ENCODE peak calls at places on chromosome 18, in seven cellular contexts. S is IMR-90, C is mesendoderm, I is H9, M is H1, T is mesenchymal stem cell, Y is trophoblast cell. Z is an unnamed sample.

GRCh38 chr18:56645415-56646016 is 5.6 kb upstream of the WDR7 start:
- DNase-seq in T (no peak), Y (peak), I (no peak), S (no peak), M (no peak), C (peak), Z (no peak)

GRCh38 chr18:48991299-48992055 is 40.7 kb upstream of the SMAD7 start:
- DNase-seq in I (no peak), M (no peak), T (no peak), C (no peak), S (no peak), Y (peak), Z (no peak)

GRCh38 chr18:67475673-67476072 is 40.8 kb downstream of the DSEL start:
- DNase-seq in C (no peak), T (peak), Y (peak), I (no peak), S (peak), M (no peak), Z (no peak)

GRCh38 chr18:22165603-22166069 is 3.8 kb upstream of the GATA6 start:
- DNase-seq in C (no peak), Y (no peak), S (no peak), I (no peak), T (no peak), M (no peak), Z (no peak)

GRCh38 chr18:68583685-68584084 is 131.2 kb downstream of the TMX3 start:
- DNase-seq in I (no peak), S (no peak), M (no peak), T (no peak), Y (no peak), C (no peak), Z (no peak)

GRCh38 chr18:7482342-7482741 is 84.8 kb upstream of the PTPRM start:
- DNase-seq in T (no peak), I (no peak), Y (no peak), M (no peak), C (no peak), S (no peak), Z (no peak)

GRCh38 chr18:62584241-62585120 is 61.7 kb downstream of the ZCCHC2 start:
- DNase-seq in Y (peak), C (peak), T (peak), S (peak), I (peak), M (peak), Z (peak)

GRCh38 chr18:13216732-13217465 is 1.7 kb upstream of the LDLRAD4 start:
- DNase-seq in M (no peak), C (peak), T (peak), Y (peak), S (no peak), I (no peak), Z (peak)

GRCh38 chr18:32167980-32168379 is 21.9 kb upstream of the MEP1B start:
- DNase-seq in M (no peak), T (no peak), C (no peak), I (no peak), S (no peak), Y (peak), Z (no peak)

GRCh38 chr18:64403784-64404498 is 255.1 kb upstream of the LINC00305 start:
- DNase-seq in T (no peak), S (no peak), I (no peak), C (no peak), M (no peak), Y (no peak), Z (no peak)

GRCh38 chr18:6219116-6219717 is 195.5 kb downstream of the L3MBTL4 start:
- DNase-seq in M (peak), T (peak), Y (peak), C (peak), S (peak), I (peak), Z (peak)

GRCh38 chr18:11587846-11588245 is 21.6 kb upstream of the SLC35G4 start:
- DNase-seq in I (no peak), S (no peak), M (no peak), C (no peak), Y (no peak), T (no peak), Z (no peak)

GRCh38 chr18:77147418-77147852 is 14.9 kb upstream of the MBP start:
- DNase-seq in I (no peak), C (no peak), M (no peak), Y (no peak), S (peak), T (peak), Z (no peak)

GRCh38 chr18:26992920-26993319 is 127.4 kb upstream of the AQP4 start:
- DNase-seq in T (no peak), Y (no peak), M (no peak), C (no peak), I (no peak), S (no peak), Z (no peak)

GRCh38 chr18:26993568-26993967 is 128.1 kb upstream of the AQP4 start:
- DNase-seq in C (no peak), Y (no peak), I (no peak), M (no peak), S (no peak), T (no peak), Z (no peak)

GRCh38 chr18:26989842-26990241 is 124.3 kb upstream of the AQP4 start:
- DNase-seq in T (no peak), S (no peak), Y (no peak), I (no peak), C (no peak), M (no peak), Z (no peak)
- H2AK5ac ChIP-seq in T (no peak), S (no peak), Y (no peak), I (no peak), C (no peak), M (no peak), Z (no peak)

GRCh38 chr18:9130806-9131205 is 5.8 kb upstream of the ANKRD12 start:
- DNase-seq in C (no peak), M (no peak), S (peak), Y (no peak), T (no peak), I (no peak), Z (no peak)
- H3K4me2 ChIP-seq in C (no peak), M (no peak), S (no peak), Y (no peak), T (no peak), I (no peak), Z (no peak)

DNA sequence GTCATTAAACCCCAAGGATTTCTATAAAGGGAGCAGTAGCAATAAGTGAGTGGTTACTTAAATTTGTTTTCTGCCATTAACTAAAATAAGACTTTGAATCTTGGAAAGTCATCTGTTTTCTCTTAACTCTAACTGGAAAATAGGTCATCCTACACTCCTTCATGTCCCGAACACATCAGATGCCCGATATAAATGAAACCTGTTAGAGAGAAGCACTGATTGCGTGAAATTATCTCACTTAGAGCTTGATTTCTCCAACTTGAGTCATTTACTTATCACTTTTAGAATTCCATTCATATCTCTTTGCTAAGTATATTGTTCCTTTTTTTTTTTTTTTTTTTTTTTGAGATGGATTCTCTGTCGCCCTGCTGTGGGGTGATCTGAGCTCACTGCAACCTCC is 10.8 kb downstream of the PIK3C3 start:
- DNase-seq in S (no peak), T (no peak), I (no peak), Y (peak), C (no peak), M (no peak), Z (no peak)
- H2BK5ac ChIP-seq in S (no peak), T (no peak), I (no peak), Y (no peak), C (no peak), M (no peak), Z (no peak)

DNA sequence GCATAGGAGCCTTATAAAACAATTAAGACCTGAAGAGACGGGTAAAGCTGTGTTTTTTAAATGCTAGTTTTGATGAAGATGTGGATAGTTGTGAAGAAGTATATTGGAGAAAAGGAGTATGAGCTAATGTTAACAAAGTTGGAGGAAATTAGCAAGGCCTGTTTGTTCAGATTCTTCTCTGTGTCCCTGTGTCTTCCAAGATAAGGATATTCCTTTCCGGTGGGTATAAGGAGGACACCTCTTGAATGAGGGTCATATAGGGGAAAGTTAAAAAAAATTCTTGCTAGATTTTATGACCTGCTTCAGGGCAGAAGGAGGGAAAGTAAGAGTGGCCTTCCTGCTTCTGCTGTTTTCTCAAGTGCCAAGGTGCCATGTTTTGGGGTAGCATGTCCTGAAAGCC is 59.0 kb downstream of the CCDC68 start:
- DNase-seq in S (no peak), M (no peak), C (no peak), I (no peak), Y (peak), T (no peak), Z (no peak)
- H2AK5ac ChIP-seq in S (no peak), M (no peak), C (no peak), I (no peak), Y (no peak), T (no peak), Z (no peak)

GRCh38 chr18:2173464-2173863 is 397.8 kb downstream of the METTL4 start:
- DNase-seq in M (no peak), C (no peak), Y (peak), T (peak), I (no peak), S (peak), Z (no peak)
- H3K4me2 ChIP-seq in M (no peak), C (no peak), Y (no peak), T (no peak), I (no peak), S (no peak), Z (no peak)

GRCh38 chr18:78543201-78543725 is 436.4 kb upstream of the SALL3 start:
- DNase-seq in S (no peak), T (no peak), M (no peak), Y (no peak), I (no peak), C (no peak), Z (no peak)

GRCh38 chr18:78546281-78546680 is 433.3 kb upstream of the SALL3 start:
- DNase-seq in C (no peak), T (no peak), M (no peak), I (no peak), Y (no peak), S (no peak), Z (no peak)

GRCh38 chr18:78542204-78542603 is 437.4 kb upstream of the SALL3 start:
- DNase-seq in S (no peak), I (no peak), C (peak), T (no peak), M (no peak), Y (no peak), Z (no peak)

GRCh38 chr18:78538669-78539440 is 440.8 kb upstream of the SALL3 start:
- DNase-seq in I (no peak), T (no peak), S (no peak), Y (no peak), M (no peak), C (no peak), Z (no peak)

DNA sequence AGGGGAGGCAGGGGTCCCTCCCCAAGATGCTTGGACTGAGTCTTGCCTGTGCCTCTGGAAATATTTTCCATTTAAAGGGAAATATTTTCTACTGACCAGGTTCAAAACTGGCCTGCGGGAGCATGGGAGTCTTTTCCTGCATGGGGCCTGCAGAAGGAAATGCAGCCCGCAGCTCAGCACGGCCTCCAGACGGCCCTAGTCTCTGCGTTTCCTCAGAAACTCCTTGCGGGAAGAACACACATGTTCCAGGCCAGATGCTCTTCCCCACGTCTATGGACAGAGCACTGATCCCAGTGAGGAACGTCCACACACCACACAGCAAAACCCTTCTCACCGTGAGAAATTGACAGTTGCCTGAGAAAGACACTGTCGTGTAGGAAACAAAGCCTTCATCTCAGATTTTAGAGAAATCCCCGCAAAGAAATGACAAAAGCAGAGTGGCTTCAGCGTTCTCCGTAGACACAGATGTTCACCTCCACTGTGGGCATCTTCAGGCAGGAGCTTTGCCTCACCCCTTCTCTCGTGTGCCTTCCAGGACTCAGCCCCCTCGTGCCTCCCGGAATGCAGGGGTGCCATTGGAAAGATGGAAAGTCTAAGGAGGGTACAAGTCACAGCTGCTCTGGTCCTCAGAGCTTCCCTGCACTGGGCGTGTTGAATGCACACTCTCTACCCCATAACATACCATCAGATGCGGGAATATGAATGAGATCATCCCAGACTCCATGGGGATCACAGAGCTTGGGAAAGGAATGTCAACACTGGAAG is 438.8 kb upstream of the SALL3 start:
- DNase-seq in C (no peak), S (no peak), Y (no peak), M (no peak), I (no peak), T (no peak), Z (no peak)
- H2BK5ac ChIP-seq in C (no peak), S (no peak), Y (no peak), M (no peak), I (no peak), T (no peak), Z (peak)

DNA sequence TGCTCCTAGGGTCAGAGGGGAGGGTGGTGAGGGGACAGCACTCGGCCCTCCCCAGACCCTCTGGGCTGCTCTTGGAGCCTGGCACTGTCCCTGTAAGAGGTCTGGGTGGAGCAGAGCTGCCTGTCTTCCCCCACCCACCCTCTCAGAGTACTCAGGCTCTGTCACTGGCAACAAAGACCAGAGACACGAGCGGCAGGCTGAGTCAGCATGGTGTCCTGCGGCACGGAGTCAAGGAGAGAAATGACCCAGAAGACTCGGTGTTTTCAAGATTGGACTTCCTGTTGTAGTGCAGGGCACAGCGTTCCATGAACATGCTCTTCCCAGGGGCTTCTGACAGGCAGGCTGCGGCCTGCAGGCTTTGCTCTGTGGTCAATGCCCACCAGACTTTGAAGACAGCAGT is 19.9 kb downstream of the SIGLEC15 start:
- DNase-seq in I (no peak), S (no peak), Y (no peak), T (peak), C (no peak), M (no peak), Z (no peak)
- H2AK5ac ChIP-seq in I (no peak), S (no peak), Y (no peak), T (no peak), C (no peak), M (no peak), Z (no peak)

GRCh38 chr18:47970664-47971523 is 40.4 kb upstream of the SMAD2 start:
- DNase-seq in S (no peak), Y (peak), T (no peak), I (no peak), C (peak), M (no peak), Z (no peak)

GRCh38 chr18:47964086-47964485 is 33.6 kb upstream of the SMAD2 start:
- DNase-seq in Y (no peak), S (no peak), T (no peak), M (no peak), C (no peak), I (no peak), Z (no peak)

GRCh38 chr18:47968721-47969120 is 38.3 kb upstream of the SMAD2 start:
- DNase-seq in C (peak), S (no peak), I (no peak), Y (peak), M (no peak), T (no peak), Z (no peak)

GRCh38 chr18:47969851-47970250 is 39.4 kb upstream of the SMAD2 start:
- DNase-seq in C (peak), I (no peak), Y (no peak), M (no peak), S (no peak), T (peak), Z (no peak)

DNA sequence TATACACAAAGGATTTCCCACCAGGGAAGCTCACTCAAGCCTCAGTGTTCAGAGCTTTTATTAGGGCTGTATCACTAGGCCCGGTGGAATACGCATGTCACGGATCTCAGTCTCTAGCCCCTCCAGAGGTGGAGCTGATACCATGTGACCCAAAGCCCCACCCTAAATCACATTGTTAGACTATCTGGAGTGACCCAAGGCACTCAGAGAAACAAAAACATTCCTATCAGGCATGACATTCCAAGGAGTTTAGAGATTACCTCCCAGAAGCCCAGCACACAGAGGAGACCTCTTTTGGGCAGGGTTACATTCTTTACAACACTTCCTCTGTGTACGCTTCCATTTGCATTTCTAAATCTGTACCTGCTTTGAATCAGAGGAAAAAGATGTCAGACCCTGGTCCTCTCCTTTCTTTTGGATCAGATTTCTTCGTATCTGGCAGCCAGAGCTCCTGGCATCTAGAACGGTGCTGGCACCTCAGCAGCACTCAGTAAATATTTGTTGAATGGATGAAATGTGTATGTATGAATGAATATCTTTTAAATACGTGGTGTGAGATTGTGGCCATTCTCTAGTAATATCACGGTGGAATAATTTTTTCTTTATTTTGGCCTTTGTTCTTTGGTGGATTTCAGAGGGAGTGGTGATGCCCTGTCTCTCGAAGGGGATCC is 37.7 kb upstream of the SMAD2 start:
- DNase-seq in S (no peak), M (peak), C (peak), I (peak), T (no peak), Y (peak), Z (peak)
- H3K4me2 ChIP-seq in S (no peak), M (peak), C (no peak), I (no peak), T (peak), Y (peak), Z (no peak)